ENCODE peak calls at places on chromosome 14, in seven cellular contexts. One of them, this sample, is unnamed.
A peak's percentile ranks its signal among the peaks of the same experiment; 100 is the strongest.

GRCh38 chr14:39367387-39367751 is 64.9 kb downstream of the FBXO33 start:
- DNase-seq in astrocyte: no peak
- DNase-seq in suprapubic skin: no peak
- DNase-seq in trophoblast cell: no peak
- DNase-seq in left lung: no peak
- DNase-seq in fibroblast of lung: no peak
- DNase-seq in effector memory CD4-positive, alpha-beta T cell: no peak
- DNase-seq in this sample: no peak

GRCh38 chr14:71328183-71328582 is 420.9 kb downstream of the PCNX1 start:
- DNase-seq in astrocyte: peak; percentile 29
- DNase-seq in suprapubic skin: no peak
- DNase-seq in trophoblast cell: no peak
- DNase-seq in left lung: no peak
- DNase-seq in fibroblast of lung: peak; percentile 43
- DNase-seq in effector memory CD4-positive, alpha-beta T cell: no peak
- DNase-seq in this sample: no peak

GRCh38 chr14:71103662-71104484 is 196.6 kb downstream of the PCNX1 start:
- DNase-seq in astrocyte: peak; percentile 44
- DNase-seq in suprapubic skin: no peak
- DNase-seq in trophoblast cell: peak; percentile 84
- DNase-seq in left lung: no peak
- DNase-seq in fibroblast of lung: peak; percentile 59
- DNase-seq in effector memory CD4-positive, alpha-beta T cell: no peak
- DNase-seq in this sample: no peak

GRCh38 chr14:101074124-101075024 is 170.9 kb upstream of the RTL1 start:
- DNase-seq in astrocyte: no peak
- DNase-seq in suprapubic skin: peak; percentile 72
- DNase-seq in trophoblast cell: no peak
- DNase-seq in left lung: peak; percentile 54
- DNase-seq in fibroblast of lung: no peak
- DNase-seq in effector memory CD4-positive, alpha-beta T cell: no peak
- DNase-seq in this sample: no peak

GRCh38 chr14:86203843-86204242 is 673.9 kb downstream of the FLRT2 start:
- DNase-seq in astrocyte: no peak
- DNase-seq in suprapubic skin: no peak
- DNase-seq in trophoblast cell: no peak
- DNase-seq in left lung: no peak
- DNase-seq in fibroblast of lung: no peak
- DNase-seq in effector memory CD4-positive, alpha-beta T cell: no peak
- DNase-seq in this sample: no peak

GRCh38 chr14:76467843-76468242 is 91.9 kb downstream of the ESRRB start:
- DNase-seq in astrocyte: no peak
- DNase-seq in suprapubic skin: no peak
- DNase-seq in trophoblast cell: no peak
- DNase-seq in left lung: no peak
- DNase-seq in fibroblast of lung: no peak
- DNase-seq in effector memory CD4-positive, alpha-beta T cell: no peak
- DNase-seq in this sample: no peak

GRCh38 chr14:100305446-100306255 is 593 bp downstream of the SLC25A29 start:
- DNase-seq in astrocyte: no peak
- DNase-seq in suprapubic skin: no peak
- DNase-seq in trophoblast cell: no peak
- DNase-seq in left lung: peak; percentile 90
- DNase-seq in fibroblast of lung: peak; percentile 31
- DNase-seq in effector memory CD4-positive, alpha-beta T cell: peak; percentile 49
- DNase-seq in this sample: no peak

GRCh38 chr14:99078426-99078825 is 193.6 kb downstream of the BCL11B start:
- DNase-seq in astrocyte: no peak
- DNase-seq in suprapubic skin: peak; percentile 20
- DNase-seq in trophoblast cell: no peak
- DNase-seq in left lung: no peak
- DNase-seq in fibroblast of lung: no peak
- DNase-seq in effector memory CD4-positive, alpha-beta T cell: no peak
- DNase-seq in this sample: no peak

GRCh38 chr14:101063121-101063520 is 159.6 kb upstream of the RTL1 start:
- DNase-seq in astrocyte: no peak
- DNase-seq in suprapubic skin: peak; percentile 57
- DNase-seq in trophoblast cell: no peak
- DNase-seq in left lung: no peak
- DNase-seq in fibroblast of lung: no peak
- DNase-seq in effector memory CD4-positive, alpha-beta T cell: no peak
- DNase-seq in this sample: no peak

GRCh38 chr14:87805315-87805723 is 187.7 kb downstream of the GALC start:
- DNase-seq in astrocyte: peak; percentile 72
- DNase-seq in suprapubic skin: no peak
- DNase-seq in trophoblast cell: peak; percentile 40
- DNase-seq in left lung: peak; percentile 46
- DNase-seq in fibroblast of lung: peak; percentile 74
- DNase-seq in effector memory CD4-positive, alpha-beta T cell: peak; percentile 2
- DNase-seq in this sample: peak; percentile 1

GRCh38 chr14:75842624-75843023 is 139.2 kb downstream of the TGFB3 start:
- DNase-seq in astrocyte: no peak
- DNase-seq in suprapubic skin: no peak
- DNase-seq in trophoblast cell: no peak
- DNase-seq in left lung: no peak
- DNase-seq in fibroblast of lung: no peak
- DNase-seq in effector memory CD4-positive, alpha-beta T cell: no peak
- DNase-seq in this sample: no peak

GRCh38 chr14:105061428-105062047 is 3.7 kb downstream of the GPR132 start:
- DNase-seq in astrocyte: no peak
- DNase-seq in suprapubic skin: no peak
- DNase-seq in trophoblast cell: no peak
- DNase-seq in left lung: peak; percentile 90
- DNase-seq in fibroblast of lung: no peak
- DNase-seq in effector memory CD4-positive, alpha-beta T cell: no peak
- DNase-seq in this sample: no peak

GRCh38 chr14:44490966-44491365 is 16.1 kb downstream of the FSCB start:
- DNase-seq in astrocyte: no peak
- DNase-seq in suprapubic skin: no peak
- DNase-seq in trophoblast cell: no peak
- DNase-seq in left lung: no peak
- DNase-seq in fibroblast of lung: no peak
- DNase-seq in effector memory CD4-positive, alpha-beta T cell: no peak
- DNase-seq in this sample: no peak

GRCh38 chr14:104297721-104298401 is 159.5 kb downstream of the KIF26A start:
- DNase-seq in astrocyte: no peak
- DNase-seq in suprapubic skin: no peak
- DNase-seq in trophoblast cell: no peak
- DNase-seq in left lung: peak; percentile 70
- DNase-seq in fibroblast of lung: no peak
- DNase-seq in effector memory CD4-positive, alpha-beta T cell: no peak
- DNase-seq in this sample: no peak

GRCh38 chr14:101110729-101111619 is 207.5 kb upstream of the RTL1 start:
- DNase-seq in astrocyte: no peak
- DNase-seq in suprapubic skin: peak; percentile 58
- DNase-seq in trophoblast cell: no peak
- DNase-seq in left lung: peak; percentile 70
- DNase-seq in fibroblast of lung: no peak
- DNase-seq in effector memory CD4-positive, alpha-beta T cell: no peak
- DNase-seq in this sample: peak; percentile 15

GRCh38 chr14:21846227-21846885 is 172.7 kb upstream of the OR4E1 start:
- DNase-seq in astrocyte: no peak
- DNase-seq in suprapubic skin: no peak
- DNase-seq in trophoblast cell: peak; percentile 50
- DNase-seq in left lung: peak; percentile 80
- DNase-seq in fibroblast of lung: no peak
- DNase-seq in effector memory CD4-positive, alpha-beta T cell: peak; percentile 30
- DNase-seq in this sample: peak; percentile 71

GRCh38 chr14:31740688-31741087 is 179.5 kb downstream of the NUBPL start:
- DNase-seq in astrocyte: no peak
- DNase-seq in suprapubic skin: no peak
- DNase-seq in trophoblast cell: no peak
- DNase-seq in left lung: no peak
- DNase-seq in fibroblast of lung: no peak
- DNase-seq in effector memory CD4-positive, alpha-beta T cell: no peak
- DNase-seq in this sample: no peak

GRCh38 chr14:38042356-38042755 is 165.3 kb upstream of the SSTR1 start:
- DNase-seq in astrocyte: peak; percentile 47
- DNase-seq in suprapubic skin: no peak
- DNase-seq in trophoblast cell: peak; percentile 6
- DNase-seq in left lung: no peak
- DNase-seq in fibroblast of lung: peak; percentile 59
- DNase-seq in effector memory CD4-positive, alpha-beta T cell: no peak
- DNase-seq in this sample: no peak

GRCh38 chr14:30227436-30227835 is 299.8 kb upstream of the PRKD1 start:
- DNase-seq in astrocyte: no peak
- DNase-seq in suprapubic skin: no peak
- DNase-seq in trophoblast cell: no peak
- DNase-seq in left lung: no peak
- DNase-seq in fibroblast of lung: no peak
- DNase-seq in effector memory CD4-positive, alpha-beta T cell: no peak
- DNase-seq in this sample: no peak

GRCh38 chr14:33061667-33062325 is 123.1 kb downstream of the NPAS3 start:
- DNase-seq in astrocyte: no peak
- DNase-seq in suprapubic skin: no peak
- DNase-seq in trophoblast cell: peak; percentile 94
- DNase-seq in left lung: no peak
- DNase-seq in fibroblast of lung: no peak
- DNase-seq in effector memory CD4-positive, alpha-beta T cell: no peak
- DNase-seq in this sample: no peak

GRCh38 chr14:92657457-92658142 is 90.8 kb downstream of the LGMN start:
- DNase-seq in astrocyte: no peak
- DNase-seq in suprapubic skin: no peak
- DNase-seq in trophoblast cell: no peak
- DNase-seq in left lung: peak; percentile 89
- DNase-seq in fibroblast of lung: no peak
- DNase-seq in effector memory CD4-positive, alpha-beta T cell: no peak
- DNase-seq in this sample: no peak

GRCh38 chr14:75542585-75543091 is 20.4 kb downstream of the BATF start:
- DNase-seq in astrocyte: peak; percentile 10
- DNase-seq in suprapubic skin: peak; percentile 88
- DNase-seq in trophoblast cell: peak; percentile 78
- DNase-seq in left lung: peak; percentile 94
- DNase-seq in fibroblast of lung: peak; percentile 26
- DNase-seq in effector memory CD4-positive, alpha-beta T cell: peak; percentile 65
- DNase-seq in this sample: peak; percentile 47

DNA sequence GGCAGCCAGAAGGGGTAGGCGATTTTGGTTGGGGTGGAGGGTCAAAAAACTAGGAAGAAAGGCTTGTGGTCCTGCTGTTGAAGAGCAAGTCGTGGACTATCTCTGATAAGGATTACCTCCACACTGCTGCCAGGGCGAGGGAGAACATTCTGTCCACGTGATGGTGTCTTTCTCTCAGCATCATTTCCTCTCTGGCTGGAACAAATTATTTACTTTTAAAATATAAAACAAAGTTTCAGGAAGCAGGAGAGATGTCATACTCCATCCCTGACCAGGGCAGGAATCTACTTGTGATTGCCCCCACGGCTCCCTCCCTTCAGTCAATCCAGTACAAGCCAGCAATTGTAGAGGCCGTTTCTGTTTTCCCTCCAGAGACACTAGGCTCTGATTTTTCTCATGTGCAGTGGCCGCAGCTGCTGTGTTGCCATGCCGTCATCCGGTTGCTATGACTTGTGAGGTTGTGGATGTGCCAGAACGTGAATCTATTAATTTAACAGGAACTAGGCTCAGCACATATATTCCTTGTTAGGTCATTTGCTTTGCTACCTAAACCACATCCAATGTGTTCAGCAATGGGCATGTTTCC is 61.5 kb upstream of the PTGR2 start:
- DNase-seq in astrocyte: peak; percentile 99
- DNase-seq in suprapubic skin: no peak
- DNase-seq in trophoblast cell: no peak
- DNase-seq in left lung: no peak
- DNase-seq in fibroblast of lung: peak; percentile 99
- DNase-seq in effector memory CD4-positive, alpha-beta T cell: no peak
- DNase-seq in this sample: no peak
- H3K27ac ChIP-seq in astrocyte: peak overlapping the region; percentile 98
- H3K27ac ChIP-seq in suprapubic skin: peak overlapping the region; percentile 99
- H3K27ac ChIP-seq in trophoblast cell: no peak overlapping the region
- H3K27ac ChIP-seq in left lung: peak overlapping the region; percentile 96
- H3K27ac ChIP-seq in fibroblast of lung: peak overlapping the region; percentile 96
- H3K27ac ChIP-seq in effector memory CD4-positive, alpha-beta T cell: no peak overlapping the region
- H3K27ac ChIP-seq in this sample: no peak overlapping the region

GRCh38 chr14:103279129-103280025 is 54.7 kb upstream of the EIF5 start:
- DNase-seq in astrocyte: no peak
- DNase-seq in suprapubic skin: no peak
- DNase-seq in trophoblast cell: no peak
- DNase-seq in left lung: no peak
- DNase-seq in fibroblast of lung: no peak
- DNase-seq in effector memory CD4-positive, alpha-beta T cell: no peak
- DNase-seq in this sample: no peak
- H3K27me3 ChIP-seq in astrocyte: peaks cover 61% of the 10 kb centered on the region
- H3K27me3 ChIP-seq in suprapubic skin: peaks cover 43% of the 10 kb centered on the region
- H3K27me3 ChIP-seq in trophoblast cell: peaks cover 20% of the 10 kb centered on the region
- H3K27me3 ChIP-seq in left lung: peaks cover 91% of the 10 kb centered on the region
- H3K27me3 ChIP-seq in fibroblast of lung: peaks cover 10% of the 10 kb centered on the region
- H3K27me3 ChIP-seq in effector memory CD4-positive, alpha-beta T cell: peaks cover 28% of the 10 kb centered on the region
- H3K27me3 ChIP-seq in this sample: peaks cover 3% of the 10 kb centered on the region

DNA sequence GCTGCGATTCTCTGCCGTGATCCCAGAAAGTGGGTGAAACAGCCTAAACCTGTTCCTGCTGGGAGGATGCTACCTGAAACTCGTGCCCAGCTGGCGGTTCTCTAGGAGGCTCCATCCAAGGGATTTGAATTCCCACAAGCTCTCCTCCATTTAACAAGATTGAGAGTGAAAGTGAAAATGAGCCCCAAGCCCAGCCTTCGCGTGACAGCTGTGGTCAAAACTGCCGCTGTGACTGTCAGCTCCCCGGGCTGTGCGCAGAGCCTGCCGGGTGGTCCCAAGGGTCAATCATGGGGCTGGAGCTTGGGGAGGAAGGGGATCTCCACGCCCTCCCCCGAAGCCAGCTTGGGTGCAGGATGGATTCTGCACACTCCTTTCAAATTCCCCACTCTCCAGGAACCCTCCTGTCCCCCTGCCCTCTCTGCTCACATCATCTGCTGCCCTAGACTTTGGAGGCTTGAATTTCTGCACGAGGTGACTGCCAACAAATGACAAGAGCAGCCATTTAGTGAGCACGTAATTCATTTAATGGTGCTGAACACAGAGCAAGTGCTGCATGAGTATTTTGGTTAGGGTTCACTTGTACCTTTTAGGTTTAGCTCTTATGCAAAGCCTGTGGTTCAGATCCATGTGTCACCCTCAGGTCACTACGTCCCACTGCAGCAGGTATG is 5.3 kb downstream of the ASB2 start:
- DNase-seq in astrocyte: no peak
- DNase-seq in suprapubic skin: no peak
- DNase-seq in trophoblast cell: no peak
- DNase-seq in left lung: peak; percentile 75
- DNase-seq in fibroblast of lung: no peak
- DNase-seq in effector memory CD4-positive, alpha-beta T cell: no peak
- DNase-seq in this sample: peak; percentile 17
- H3K4me3 ChIP-seq in astrocyte: no peak overlapping the region
- H3K4me3 ChIP-seq in suprapubic skin: peak overlapping the region; percentile 31
- H3K4me3 ChIP-seq in trophoblast cell: no peak overlapping the region
- H3K4me3 ChIP-seq in left lung: no peak overlapping the region
- H3K4me3 ChIP-seq in fibroblast of lung: peak overlapping the region; percentile 32
- H3K4me3 ChIP-seq in effector memory CD4-positive, alpha-beta T cell: peak overlapping the region; percentile 54
- H3K4me3 ChIP-seq in this sample: peak overlapping the region; percentile 72

DNA sequence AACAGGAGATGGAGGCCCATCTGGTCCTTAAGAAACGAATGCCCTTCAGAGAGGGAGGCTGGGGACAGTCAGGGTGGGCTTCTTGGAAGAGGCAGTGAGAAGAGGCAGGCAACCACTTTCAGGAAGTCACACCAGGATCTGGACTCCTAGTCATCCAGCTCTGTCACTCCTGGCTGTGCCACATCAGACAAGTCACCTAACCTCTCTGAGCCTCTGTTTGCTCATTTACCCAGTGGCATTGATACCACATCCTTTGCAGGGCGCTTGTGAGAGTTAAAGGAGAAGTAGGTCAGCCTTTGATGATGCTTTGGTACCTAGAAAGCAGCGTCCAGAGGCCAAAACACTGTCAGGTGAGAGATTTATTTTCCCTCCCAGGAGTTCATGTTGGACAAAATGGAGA is 11.1 kb downstream of the CCDC197 start:
- DNase-seq in astrocyte: no peak
- DNase-seq in suprapubic skin: no peak
- DNase-seq in trophoblast cell: no peak
- DNase-seq in left lung: peak; percentile 1
- DNase-seq in fibroblast of lung: no peak
- DNase-seq in effector memory CD4-positive, alpha-beta T cell: no peak
- DNase-seq in this sample: no peak
- H3K27ac ChIP-seq in astrocyte: no peak overlapping the region
- H3K27ac ChIP-seq in suprapubic skin: no peak overlapping the region
- H3K27ac ChIP-seq in trophoblast cell: no peak overlapping the region
- H3K27ac ChIP-seq in left lung: no peak overlapping the region
- H3K27ac ChIP-seq in fibroblast of lung: no peak overlapping the region
- H3K27ac ChIP-seq in effector memory CD4-positive, alpha-beta T cell: no peak overlapping the region
- H3K27ac ChIP-seq in this sample: no peak overlapping the region

This sample was measured in naive thymus-derived CD4-positive, alpha-beta T cell.